ENCODE peak calls at places on chromosomes 16 and 17, in seven cellular contexts. A is epithelial cell of prostate, S is endothelial cell, F is stomach, Z is aorta, C is activated T-cell treated with anti-CD3 and anti-CD28 coated beads for 1 hour, O is left ventricle myocardium inferior. X is an unnamed sample.
A peak's percentile ranks its signal among the peaks of the same experiment; 100 is the strongest.

GRCh38 chr17:80880650-80880989 is 111.0 kb upstream of the CHMP6 start:
- DNase-seq in A (no peak), Z (no peak), F (no peak), O (no peak), C (no peak), S (no peak), X (no peak)

GRCh38 chr17:63550816-63551639 is 751 bp downstream of the DCAF7 start:
- DNase-seq in F (peak; percentile 19), O (no peak), S (peak; percentile 43), C (peak; percentile 6), Z (no peak), A (no peak), X (peak; percentile 65)

GRCh38 chr17:614637-615546 is 99.7 kb downstream of the VPS53 start:
- DNase-seq in A (peak; percentile 78), F (no peak), C (no peak), O (no peak), S (no peak), Z (no peak), X (no peak)

GRCh38 chr17:41835214-41835799 is 725 bp downstream of the NT5C3B start:
- DNase-seq in O (no peak), Z (no peak), F (no peak), S (no peak), A (no peak), C (no peak), X (no peak)

GRCh38 chr16:66389256-66390175 is 23.0 kb downstream of the CDH5 start:
- DNase-seq in F (peak; percentile 21), S (no peak), C (no peak), O (no peak), Z (no peak), A (no peak), X (no peak)

GRCh38 chr17:67212231-67212630 is 32.8 kb downstream of the HELZ start:
- DNase-seq in A (no peak), S (no peak), C (no peak), F (no peak), O (no peak), Z (no peak), X (no peak)

GRCh38 chr17:21191698-21192097 is 22.3 kb downstream of the TMEM11 start:
- DNase-seq in O (no peak), A (no peak), F (no peak), C (no peak), S (no peak), Z (no peak), X (no peak)

GRCh38 chr17:82257473-82257872 is 16.0 kb downstream of the CSNK1D start:
- DNase-seq in A (no peak), O (no peak), C (peak; percentile 48), S (no peak), Z (no peak), F (peak; percentile 79), X (peak; percentile 73)

GRCh38 chr17:63446981-63447687 is 1.0 kb upstream of the CYB561 start:
- DNase-seq in F (peak; percentile 65), S (peak; percentile 77), A (no peak), Z (no peak), O (no peak), C (peak; percentile 17), X (peak; percentile 89)

GRCh38 chr16:59039066-59039465 is 304.9 kb upstream of the GOT2 start:
- DNase-seq in O (no peak), C (no peak), Z (no peak), A (no peak), S (no peak), F (no peak), X (no peak)

GRCh38 chr16:47431960-47432359 is 28.9 kb downstream of the ITFG1 start:
- DNase-seq in C (no peak), A (no peak), S (no peak), Z (no peak), F (no peak), O (no peak), X (no peak)

GRCh38 chr17:50607522-50607921 is 27.2 kb upstream of the ABCC3 start:
- DNase-seq in F (no peak), Z (no peak), O (no peak), S (no peak), A (no peak), C (no peak), X (no peak)

GRCh38 chr17:43698678-43699437 is 37.1 kb upstream of the MEOX1 start:
- DNase-seq in A (no peak), S (no peak), O (no peak), C (no peak), Z (no peak), F (no peak), X (peak; percentile 64)

GRCh38 chr17:81483085-81483861 is 29.3 kb downstream of the ACTG1 start:
- DNase-seq in S (no peak), C (no peak), F (no peak), A (no peak), Z (no peak), O (peak; percentile 64), X (no peak)